ENCODE peak calls at places on chromosomes 3 and 15, in seven cellular contexts. One of them, this sample, is unnamed.

GRCh38 chr3:13110678-13111116 is 37.5 kb upstream of the IQSEC1 start:
- DNase-seq in tibial artery: no peak
- DNase-seq in pancreas: no peak
- DNase-seq in left ventricle myocardium inferior: peak; percentile 6
- DNase-seq in psoas muscle: no peak
- DNase-seq in ovary: peak; percentile 16
- DNase-seq in upper lobe of right lung: no peak
- DNase-seq in this sample: peak; percentile 89

GRCh38 chr3:13057641-13058040 is 15.6 kb downstream of the IQSEC1 start:
- DNase-seq in pancreas: no peak
- DNase-seq in left ventricle myocardium inferior: no peak
- DNase-seq in upper lobe of right lung: no peak
- DNase-seq in ovary: no peak
- DNase-seq in psoas muscle: no peak
- DNase-seq in tibial artery: no peak
- DNase-seq in this sample: no peak

GRCh38 chr15:67836477-67836876 is 3.4 kb downstream of the RNU6-1 start:
- DNase-seq in upper lobe of right lung: no peak
- DNase-seq in pancreas: peak; percentile 62
- DNase-seq in ovary: peak; percentile 64
- DNase-seq in left ventricle myocardium inferior: peak; percentile 40
- DNase-seq in psoas muscle: peak; percentile 56
- DNase-seq in tibial artery: peak; percentile 53
- DNase-seq in this sample: peak; percentile 63

GRCh38 chr3:44100298-44100695 is 141.4 kb upstream of the TOPAZ1 start:
- DNase-seq in tibial artery: no peak
- DNase-seq in pancreas: no peak
- DNase-seq in upper lobe of right lung: no peak
- DNase-seq in left ventricle myocardium inferior: no peak
- DNase-seq in ovary: no peak
- DNase-seq in psoas muscle: no peak
- DNase-seq in this sample: no peak

GRCh38 chr15:64209680-64210334 is 47.0 kb upstream of the PPIB start:
- DNase-seq in upper lobe of right lung: no peak
- DNase-seq in pancreas: no peak
- DNase-seq in left ventricle myocardium inferior: no peak
- DNase-seq in ovary: no peak
- DNase-seq in psoas muscle: no peak
- DNase-seq in tibial artery: no peak
- DNase-seq in this sample: no peak

GRCh38 chr3:58490860-58491501 is 915 bp upstream of the KCTD6 start:
- DNase-seq in ovary: peak; percentile 54
- DNase-seq in left ventricle myocardium inferior: peak; percentile 22
- DNase-seq in psoas muscle: peak; percentile 62
- DNase-seq in pancreas: peak; percentile 45
- DNase-seq in upper lobe of right lung: peak; percentile 71
- DNase-seq in tibial artery: peak; percentile 24
- DNase-seq in this sample: no peak

GRCh38 chr3:63395960-63396359 is 117.9 kb downstream of the SYNPR start:
- DNase-seq in tibial artery: no peak
- DNase-seq in ovary: no peak
- DNase-seq in upper lobe of right lung: no peak
- DNase-seq in psoas muscle: no peak
- DNase-seq in left ventricle myocardium inferior: no peak
- DNase-seq in pancreas: no peak
- DNase-seq in this sample: no peak

GRCh38 chr3:135238866-135239434 is 443.9 kb downstream of the EPHB1 start:
- DNase-seq in left ventricle myocardium inferior: no peak
- DNase-seq in tibial artery: no peak
- DNase-seq in psoas muscle: no peak
- DNase-seq in pancreas: no peak
- DNase-seq in ovary: no peak
- DNase-seq in upper lobe of right lung: no peak
- DNase-seq in this sample: no peak

GRCh38 chr15:45943255-45943654 is 308.4 kb downstream of the SQOR start:
- DNase-seq in tibial artery: no peak
- DNase-seq in left ventricle myocardium inferior: no peak
- DNase-seq in ovary: no peak
- DNase-seq in pancreas: no peak
- DNase-seq in upper lobe of right lung: no peak
- DNase-seq in psoas muscle: no peak
- DNase-seq in this sample: no peak

GRCh38 chr3:33758278-33758677 is 40.2 kb upstream of the PDCD6IP start:
- DNase-seq in tibial artery: no peak
- DNase-seq in left ventricle myocardium inferior: no peak
- DNase-seq in psoas muscle: no peak
- DNase-seq in pancreas: no peak
- DNase-seq in ovary: no peak
- DNase-seq in upper lobe of right lung: no peak
- DNase-seq in this sample: no peak

GRCh38 chr3:112605285-112605684 is 35.7 kb downstream of the CCDC80 start:
- DNase-seq in psoas muscle: no peak
- DNase-seq in upper lobe of right lung: no peak
- DNase-seq in ovary: no peak
- DNase-seq in pancreas: no peak
- DNase-seq in left ventricle myocardium inferior: no peak
- DNase-seq in tibial artery: no peak
- DNase-seq in this sample: no peak

GRCh38 chr3:32056559-32057290 is 49.7 kb upstream of the GPD1L start:
- DNase-seq in upper lobe of right lung: no peak
- DNase-seq in tibial artery: no peak
- DNase-seq in left ventricle myocardium inferior: no peak
- DNase-seq in ovary: no peak
- DNase-seq in psoas muscle: no peak
- DNase-seq in pancreas: no peak
- DNase-seq in this sample: no peak

GRCh38 chr15:96058103-96058851 is 272.2 kb upstream of the NR2F2 start:
- DNase-seq in ovary: no peak
- DNase-seq in psoas muscle: no peak
- DNase-seq in tibial artery: no peak
- DNase-seq in left ventricle myocardium inferior: no peak
- DNase-seq in pancreas: no peak
- DNase-seq in upper lobe of right lung: no peak
- DNase-seq in this sample: no peak

GRCh38 chr15:101162701-101163483 is 89.0 kb downstream of the CHSY1 start:
- DNase-seq in ovary: peak; percentile 32
- DNase-seq in tibial artery: no peak
- DNase-seq in left ventricle myocardium inferior: peak; percentile 86
- DNase-seq in upper lobe of right lung: peak; percentile 76
- DNase-seq in pancreas: no peak
- DNase-seq in psoas muscle: peak; percentile 76
- DNase-seq in this sample: no peak

GRCh38 chr15:66399276-66399675 is 12.6 kb downstream of the MAP2K1 start:
- DNase-seq in psoas muscle: no peak
- DNase-seq in ovary: no peak
- DNase-seq in pancreas: no peak
- DNase-seq in tibial artery: no peak
- DNase-seq in left ventricle myocardium inferior: no peak
- DNase-seq in upper lobe of right lung: no peak
- DNase-seq in this sample: no peak

GRCh38 chr3:59609967-59610366 is 560.1 kb upstream of the CFAP20DC start:
- DNase-seq in psoas muscle: peak; percentile 71
- DNase-seq in tibial artery: no peak
- DNase-seq in left ventricle myocardium inferior: peak; percentile 59
- DNase-seq in upper lobe of right lung: no peak
- DNase-seq in ovary: no peak
- DNase-seq in pancreas: no peak
- DNase-seq in this sample: peak; percentile 17

GRCh38 chr3:12116892-12117291 is 41.8 kb downstream of the TIMP4 start:
- DNase-seq in tibial artery: no peak
- DNase-seq in psoas muscle: no peak
- DNase-seq in left ventricle myocardium inferior: no peak
- DNase-seq in pancreas: no peak
- DNase-seq in ovary: no peak
- DNase-seq in upper lobe of right lung: no peak
- DNase-seq in this sample: no peak

GRCh38 chr3:195873281-195873887 is 35.0 kb downstream of the TNK2 start:
- DNase-seq in upper lobe of right lung: peak; percentile 77
- DNase-seq in ovary: no peak
- DNase-seq in tibial artery: no peak
- DNase-seq in pancreas: no peak
- DNase-seq in psoas muscle: peak; percentile 74
- DNase-seq in left ventricle myocardium inferior: no peak
- DNase-seq in this sample: no peak

GRCh38 chr15:83698294-83698693 is 44.4 kb downstream of the ADAMTSL3 start:
- DNase-seq in pancreas: peak; percentile 26
- DNase-seq in ovary: no peak
- DNase-seq in psoas muscle: peak; percentile 83
- DNase-seq in left ventricle myocardium inferior: peak; percentile 76
- DNase-seq in tibial artery: peak; percentile 47
- DNase-seq in upper lobe of right lung: no peak
- DNase-seq in this sample: peak; percentile 50

GRCh38 chr3:64031540-64032533 is 8.5 kb upstream of the PSMD6 start:
- DNase-seq in ovary: no peak
- DNase-seq in left ventricle myocardium inferior: no peak
- DNase-seq in psoas muscle: no peak
- DNase-seq in tibial artery: no peak
- DNase-seq in pancreas: no peak
- DNase-seq in upper lobe of right lung: no peak
- DNase-seq in this sample: no peak

GRCh38 chr3:109224333-109224732 is 87.8 kb downstream of the C3orf85 start:
- DNase-seq in tibial artery: no peak
- DNase-seq in pancreas: peak; percentile 38
- DNase-seq in left ventricle myocardium inferior: no peak
- DNase-seq in ovary: no peak
- DNase-seq in psoas muscle: no peak
- DNase-seq in upper lobe of right lung: no peak
- DNase-seq in this sample: peak; percentile 85

GRCh38 chr3:159764211-159765024 is 224.2 kb upstream of the IL12A start:
- DNase-seq in pancreas: peak; percentile 15
- DNase-seq in ovary: peak; percentile 53
- DNase-seq in tibial artery: peak; percentile 58
- DNase-seq in psoas muscle: peak; percentile 70
- DNase-seq in upper lobe of right lung: peak; percentile 80
- DNase-seq in left ventricle myocardium inferior: peak; percentile 61
- DNase-seq in this sample: peak; percentile 53

GRCh38 chr15:25858952-25859760 is 4.0 kb downstream of the ATP10A start:
- DNase-seq in pancreas: no peak
- DNase-seq in tibial artery: no peak
- DNase-seq in left ventricle myocardium inferior: no peak
- DNase-seq in psoas muscle: no peak
- DNase-seq in ovary: no peak
- DNase-seq in upper lobe of right lung: no peak
- DNase-seq in this sample: no peak
- H3K4me1 ChIP-seq in pancreas: no peaks in the 10 kb centered on the region
- H3K4me1 ChIP-seq in tibial artery: peaks cover 46% of the 10 kb centered on the region
- H3K4me1 ChIP-seq in left ventricle myocardium inferior: peaks cover 17% of the 10 kb centered on the region
- H3K4me1 ChIP-seq in psoas muscle: peaks cover 19% of the 10 kb centered on the region
- H3K4me1 ChIP-seq in ovary: peaks cover 6% of the 10 kb centered on the region
- H3K4me1 ChIP-seq in upper lobe of right lung: peaks cover 19% of the 10 kb centered on the region
- H3K4me1 ChIP-seq in this sample: peaks cover 8% of the 10 kb centered on the region

DNA sequence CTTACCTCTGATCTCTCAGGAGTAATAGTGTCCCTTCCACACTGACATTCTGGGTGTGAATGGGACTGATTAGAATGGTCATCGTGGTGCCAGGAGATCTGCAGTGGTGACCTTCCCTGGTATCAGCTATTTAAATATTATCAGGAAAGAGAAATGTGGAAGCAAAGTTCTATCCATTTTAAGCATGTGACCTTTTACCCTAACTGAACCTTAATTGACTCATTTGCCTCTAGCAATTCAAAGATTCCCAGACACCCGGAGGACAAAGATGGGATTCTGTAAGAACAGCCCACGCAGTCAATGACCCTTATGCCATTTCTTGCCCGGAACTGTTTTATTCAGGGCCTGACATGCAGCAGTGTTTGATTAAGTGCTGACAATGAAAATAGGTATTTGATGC is 10.3 kb downstream of the LIPC start:
- DNase-seq in psoas muscle: no peak
- DNase-seq in upper lobe of right lung: no peak
- DNase-seq in left ventricle myocardium inferior: no peak
- DNase-seq in ovary: no peak
- DNase-seq in pancreas: no peak
- DNase-seq in tibial artery: no peak
- DNase-seq in this sample: no peak
- H3K4me1 ChIP-seq in psoas muscle: peaks cover 32% of the 10 kb centered on the region
- H3K4me1 ChIP-seq in upper lobe of right lung: peaks cover 16% of the 10 kb centered on the region
- H3K4me1 ChIP-seq in left ventricle myocardium inferior: peaks cover 56% of the 10 kb centered on the region
- H3K4me1 ChIP-seq in ovary: peaks cover 2% of the 10 kb centered on the region
- H3K4me1 ChIP-seq in pancreas: peaks cover 18% of the 10 kb centered on the region
- H3K4me1 ChIP-seq in tibial artery: peaks cover 30% of the 10 kb centered on the region
- H3K4me1 ChIP-seq in this sample: peaks cover 30% of the 10 kb centered on the region

GRCh38 chr15:40448354-40448753 is 7.6 kb downstream of the BAHD1 start:
- DNase-seq in psoas muscle: no peak
- DNase-seq in ovary: no peak
- DNase-seq in pancreas: no peak
- DNase-seq in left ventricle myocardium inferior: no peak
- DNase-seq in upper lobe of right lung: no peak
- DNase-seq in tibial artery: no peak
- DNase-seq in this sample: no peak

GRCh38 chr15:40449275-40449674 is 8.5 kb downstream of the BAHD1 start:
- DNase-seq in pancreas: no peak
- DNase-seq in upper lobe of right lung: no peak
- DNase-seq in left ventricle myocardium inferior: no peak
- DNase-seq in psoas muscle: no peak
- DNase-seq in tibial artery: no peak
- DNase-seq in ovary: no peak
- DNase-seq in this sample: no peak

GRCh38 chr15:40452296-40453090 is 11.7 kb downstream of the BAHD1 start:
- DNase-seq in left ventricle myocardium inferior: no peak
- DNase-seq in pancreas: no peak
- DNase-seq in tibial artery: no peak
- DNase-seq in ovary: no peak
- DNase-seq in upper lobe of right lung: no peak
- DNase-seq in psoas muscle: peak; percentile 15
- DNase-seq in this sample: no peak

GRCh38 chr15:40451497-40452158 is 10.9 kb downstream of the BAHD1 start:
- DNase-seq in left ventricle myocardium inferior: no peak
- DNase-seq in ovary: no peak
- DNase-seq in upper lobe of right lung: no peak
- DNase-seq in psoas muscle: no peak
- DNase-seq in tibial artery: no peak
- DNase-seq in pancreas: no peak
- DNase-seq in this sample: no peak

GRCh38 chr15:40450047-40450446 is 9.3 kb downstream of the BAHD1 start:
- DNase-seq in tibial artery: no peak
- DNase-seq in pancreas: no peak
- DNase-seq in left ventricle myocardium inferior: no peak
- DNase-seq in upper lobe of right lung: no peak
- DNase-seq in psoas muscle: no peak
- DNase-seq in ovary: no peak
- DNase-seq in this sample: no peak
- H3K4me1 ChIP-seq in tibial artery: peaks cover 32% of the 10 kb centered on the region
- H3K4me1 ChIP-seq in pancreas: no peaks in the 10 kb centered on the region
- H3K4me1 ChIP-seq in left ventricle myocardium inferior: peaks cover 67% of the 10 kb centered on the region
- H3K4me1 ChIP-seq in upper lobe of right lung: peaks cover 42% of the 10 kb centered on the region
- H3K4me1 ChIP-seq in psoas muscle: peaks cover 17% of the 10 kb centered on the region
- H3K4me1 ChIP-seq in ovary: peaks cover 8% of the 10 kb centered on the region
- H3K4me1 ChIP-seq in this sample: peaks cover 19% of the 10 kb centered on the region

DNA sequence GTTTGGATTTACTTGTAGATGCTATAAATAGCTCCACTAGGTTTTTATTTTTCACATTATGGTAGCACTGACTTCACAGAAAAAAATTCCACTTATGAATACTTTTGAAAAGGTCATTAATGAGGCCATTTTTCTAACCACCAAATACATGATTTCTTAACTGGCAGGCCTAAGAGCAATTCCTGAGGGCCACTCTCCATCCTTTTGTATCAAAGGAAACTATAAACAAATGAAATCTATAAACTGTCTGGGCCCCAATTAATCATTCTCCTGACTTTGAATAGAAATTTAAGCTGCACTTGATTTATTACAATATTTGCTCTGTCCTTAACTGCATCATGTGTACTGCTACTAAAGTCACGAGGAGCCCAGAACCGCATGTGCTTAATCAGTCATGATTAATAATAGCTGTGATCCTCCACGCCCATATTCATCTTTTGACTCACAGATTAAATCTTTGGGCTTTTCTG is 25.1 kb upstream of the MTMR10 start:
- DNase-seq in psoas muscle: no peak
- DNase-seq in ovary: no peak
- DNase-seq in upper lobe of right lung: no peak
- DNase-seq in pancreas: no peak
- DNase-seq in left ventricle myocardium inferior: no peak
- DNase-seq in tibial artery: no peak
- DNase-seq in this sample: no peak
- H3K4me1 ChIP-seq in psoas muscle: no peaks in the 10 kb centered on the region
- H3K4me1 ChIP-seq in ovary: no peaks in the 10 kb centered on the region
- H3K4me1 ChIP-seq in upper lobe of right lung: no peaks in the 10 kb centered on the region
- H3K4me1 ChIP-seq in pancreas: no peaks in the 10 kb centered on the region
- H3K4me1 ChIP-seq in left ventricle myocardium inferior: no peaks in the 10 kb centered on the region
- H3K4me1 ChIP-seq in tibial artery: no peaks in the 10 kb centered on the region
- H3K4me1 ChIP-seq in this sample: no peaks in the 10 kb centered on the region